ENCODE peak calls at places on chromosomes 2 and 18, in ten cellular contexts. U is ovary, Q is A549, E is transverse colon, B is tibial nerve, W is sigmoid colon, A is GM12878, O is K562, F is stomach, N is suprapubic skin. G is an unnamed sample.

GRCh38 chr2:240934701-240935100 is 28.6 kb downstream of the CROCC2 start:
- DNase-seq in U (no peak), Q (no peak), E (peak), B (peak), W (peak), A (no peak), O (no peak), F (peak), N (no peak), G (peak)

GRCh38 chr2:26033270-26033768 is 565 bp upstream of the RAB10 start:
- DNase-seq in U (peak), Q (peak), E (peak), B (no peak), W (no peak), A (no peak), O (peak), F (peak), N (peak), G (no peak)

GRCh38 chr2:213764849-213765248 is 480.6 kb downstream of the SPAG16 start:
- DNase-seq in U (no peak), Q (no peak), E (no peak), B (no peak), W (no peak), A (no peak), O (no peak), F (no peak), N (no peak), G (no peak)

GRCh38 chr2:45640575-45640974 is 10.9 kb upstream of the PRKCE start:
- DNase-seq in U (no peak), Q (no peak), E (no peak), B (no peak), W (no peak), A (no peak), O (no peak), F (no peak), N (no peak), G (no peak)

GRCh38 chr2:241802421-241802749 is 6.6 kb upstream of the NEU4 start:
- DNase-seq in U (no peak), Q (no peak), E (peak), B (no peak), W (peak), A (no peak), O (peak), F (no peak), N (no peak), G (peak)

GRCh38 chr2:20453087-20453486 is 6.2 kb downstream of the RHOB start:
- DNase-seq in U (no peak), Q (no peak), E (no peak), B (no peak), W (peak), A (no peak), O (no peak), F (peak), N (peak), G (peak)

GRCh38 chr18:70332694-70333093 is 43.8 kb downstream of the SOCS6 start:
- DNase-seq in U (no peak), Q (no peak), E (no peak), B (no peak), W (no peak), A (no peak), O (no peak), F (no peak), N (no peak), G (no peak)

GRCh38 chr2:190179754-190180312 is 117.3 kb upstream of the MSTN start:
- DNase-seq in U (no peak), Q (no peak), E (no peak), B (peak), W (no peak), A (no peak), O (no peak), F (peak), N (no peak), G (no peak)

GRCh38 chr18:58263733-58264469 is 219.9 kb downstream of the NEDD4L start:
- DNase-seq in U (no peak), Q (no peak), E (no peak), B (no peak), W (no peak), A (no peak), O (no peak), F (no peak), N (no peak), G (no peak)

GRCh38 chr2:42844901-42845685 is 52.7 kb upstream of the HAAO start:
- DNase-seq in U (peak), Q (no peak), E (peak), B (peak), W (peak), A (no peak), O (no peak), F (no peak), N (peak), G (no peak)

GRCh38 chr2:224142397-224143312 is 103.6 kb upstream of the SERPINE2 start:
- DNase-seq in U (no peak), Q (peak), E (no peak), B (no peak), W (no peak), A (no peak), O (no peak), F (no peak), N (no peak), G (no peak)

GRCh38 chr2:48588745-48589144 is 28.9 kb upstream of the GTF2A1L start:
- DNase-seq in U (no peak), Q (no peak), E (no peak), B (no peak), W (no peak), A (no peak), O (no peak), F (no peak), N (no peak), G (no peak)

GRCh38 chr2:8851811-8852560 is 14.6 kb upstream of the KIDINS220 start:
- DNase-seq in U (no peak), Q (no peak), E (no peak), B (no peak), W (no peak), A (no peak), O (peak), F (no peak), N (no peak), G (no peak)

GRCh38 chr2:112540906-112541305 is 1.4 kb upstream of the POLR1B start:
- DNase-seq in U (no peak), Q (no peak), E (no peak), B (no peak), W (no peak), A (no peak), O (no peak), F (no peak), N (no peak), G (no peak)

GRCh38 chr2:112547333-112547732 is 5.1 kb downstream of the POLR1B start:
- DNase-seq in U (no peak), Q (no peak), E (no peak), B (no peak), W (no peak), A (no peak), O (no peak), F (no peak), N (no peak), G (no peak)

GRCh38 chr2:112542123-112542973 is at the start of gene POLR1B:
- DNase-seq in U (peak), Q (peak), E (peak), B (peak), W (peak), A (peak), O (peak), F (peak), N (peak), G (peak)

GRCh38 chr2:112542974-112543760 is 902 bp downstream of the POLR1B start:
- DNase-seq in U (no peak), Q (peak), E (no peak), B (no peak), W (no peak), A (no peak), O (peak), F (no peak), N (no peak), G (no peak)

GRCh38 chr2:112541315-112542122 is 746 bp upstream of the POLR1B start:
- DNase-seq in U (peak), Q (peak), E (peak), B (peak), W (peak), A (peak), O (peak), F (no peak), N (peak), G (no peak)
- TF ChIP-seq POLR2A in U (no peak), Q (peak), E (peak), B (no peak), W (peak), A (peak), O (no peak), F (no peak), N (no peak), G (no peak)

GRCh38 chr18:48490641-48491040 is 48.2 kb upstream of the CTIF start:
- DNase-seq in U (no peak), Q (no peak), E (no peak), B (no peak), W (no peak), A (no peak), O (no peak), F (no peak), N (no peak), G (no peak)
- TF ChIP-seq EP300 in U (no peak), Q (no peak), E (no peak), B (no peak), W (no peak), A (no peak), O (no peak), F (no peak), N (no peak), G (no peak)

DNA sequence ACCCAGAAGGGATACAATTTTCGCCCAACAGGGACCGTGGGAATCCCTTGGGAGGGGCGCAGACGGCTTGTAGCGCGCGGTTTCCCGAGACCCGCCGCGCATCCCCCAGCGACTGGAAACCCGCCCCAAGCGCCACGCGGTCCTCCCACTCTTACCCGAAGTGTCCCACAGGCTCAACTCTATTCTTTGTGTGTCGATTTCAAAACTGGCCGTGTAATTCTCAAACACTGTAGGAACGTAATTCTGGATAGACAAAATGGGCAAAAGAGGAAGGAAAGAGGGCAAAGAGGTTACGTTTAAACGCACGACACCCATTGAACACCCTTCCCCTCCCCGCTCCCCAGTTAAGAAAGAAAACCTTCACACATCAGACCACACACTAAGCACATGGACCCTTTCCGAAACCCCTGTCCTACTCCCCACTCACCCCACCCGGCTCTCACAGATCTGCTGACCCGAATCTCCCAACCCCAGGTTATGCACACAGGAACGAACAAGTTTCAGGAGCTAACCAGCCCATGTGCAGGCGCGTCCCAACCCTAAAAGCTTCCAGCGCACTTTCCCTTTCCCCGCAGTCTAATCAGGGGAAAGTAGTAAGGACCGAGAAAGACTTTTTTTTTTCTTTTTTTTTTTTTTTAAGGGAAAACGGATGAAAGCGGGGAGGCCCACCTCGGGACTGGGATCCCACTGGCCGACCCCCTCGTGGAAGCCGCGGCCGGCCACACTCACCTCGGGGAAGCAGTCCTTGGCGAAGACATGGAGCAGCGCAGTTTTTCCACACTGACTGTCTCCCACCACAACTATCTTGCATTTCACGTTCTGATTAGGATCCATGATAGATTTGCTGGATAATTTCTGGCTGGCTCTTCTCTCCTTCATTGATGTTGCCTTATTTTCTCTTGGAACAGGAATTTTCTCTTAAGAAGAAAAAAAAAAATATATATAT is 655 bp downstream of the RND3 start:
- DNase-seq in U (peak), Q (no peak), E (peak), B (peak), W (peak), A (no peak), O (no peak), F (peak), N (peak), G (peak)
- H3K4me3 ChIP-seq in U (peak), Q (peak), E (peak), B (peak), W (peak), A (no peak), O (no peak), F (peak), N (peak), G (peak)

DNA sequence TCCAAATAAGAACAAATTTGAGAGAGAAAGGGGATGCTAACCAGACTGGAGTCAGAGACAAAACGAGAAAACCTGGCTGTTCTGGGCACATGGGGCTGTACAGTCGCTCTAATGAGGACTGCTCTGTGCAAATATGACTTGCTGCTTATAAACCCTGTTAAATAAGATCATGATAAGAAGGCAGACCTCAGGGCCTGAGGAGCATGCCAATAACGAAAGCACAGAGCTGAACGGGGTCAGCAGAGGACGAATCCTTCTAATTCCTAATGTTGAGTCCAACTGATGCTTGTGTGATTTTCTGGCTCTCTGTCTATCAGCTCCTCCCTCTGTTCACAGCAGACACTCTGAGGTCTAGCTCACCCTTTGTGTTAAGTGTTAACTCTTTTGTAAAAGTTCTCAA is 167.1 kb upstream of the REV1 start:
- DNase-seq in U (no peak), Q (no peak), E (no peak), B (no peak), W (no peak), A (no peak), O (no peak), F (no peak), N (no peak), G (no peak)
- TF ChIP-seq POLR2A in U (no peak), Q (no peak), E (no peak), B (no peak), W (no peak), A (no peak), O (no peak), F (no peak), N (no peak), G (no peak)

GRCh38 chr2:66110646-66111045 is 324.3 kb upstream of the MEIS1 start:
- DNase-seq in U (no peak), Q (no peak), E (no peak), B (no peak), W (no peak), A (no peak), O (no peak), F (no peak), N (no peak), G (no peak)
- TF ChIP-seq EP300 in U (no peak), Q (no peak), E (no peak), B (no peak), W (no peak), A (no peak), O (no peak), F (no peak), N (no peak), G (no peak)

G was measured in upper lobe of left lung.